ENCODE peak calls at places on chromosomes 3 and 15, in nine cellular contexts. One of them, this sample, is unnamed.

GRCh38 chr15:56832125-56832524 is 86.3 kb upstream of the TCF12 start:
- DNase-seq in stomach: peak
- DNase-seq in tibial nerve: no peak
- DNase-seq in SK-N-SH: no peak
- DNase-seq in sigmoid colon: peak
- DNase-seq in K562: no peak
- DNase-seq in ovary: peak
- DNase-seq in H1: no peak
- DNase-seq in A549: no peak
- DNase-seq in this sample: no peak

GRCh38 chr15:83108266-83109219 is 1.1 kb downstream of the TM6SF1 start:
- DNase-seq in K562: no peak
- DNase-seq in stomach: peak
- DNase-seq in tibial nerve: peak
- DNase-seq in ovary: no peak
- DNase-seq in sigmoid colon: peak
- DNase-seq in H1: no peak
- DNase-seq in A549: no peak
- DNase-seq in SK-N-SH: peak
- DNase-seq in this sample: no peak

GRCh38 chr3:124791142-124791541 is 60.9 kb downstream of the UMPS start:
- DNase-seq in stomach: no peak
- DNase-seq in tibial nerve: no peak
- DNase-seq in sigmoid colon: no peak
- DNase-seq in SK-N-SH: no peak
- DNase-seq in K562: no peak
- DNase-seq in ovary: no peak
- DNase-seq in A549: no peak
- DNase-seq in H1: no peak
- DNase-seq in this sample: no peak

GRCh38 chr3:122858373-122858772 is 63.5 kb downstream of the SLC49A4 start:
- DNase-seq in SK-N-SH: peak
- DNase-seq in sigmoid colon: no peak
- DNase-seq in H1: no peak
- DNase-seq in K562: no peak
- DNase-seq in stomach: no peak
- DNase-seq in ovary: no peak
- DNase-seq in tibial nerve: no peak
- DNase-seq in A549: no peak
- DNase-seq in this sample: no peak

GRCh38 chr3:113736548-113737089 is 9.4 kb downstream of the NAA50 start:
- DNase-seq in A549: peak
- DNase-seq in H1: no peak
- DNase-seq in stomach: no peak
- DNase-seq in K562: peak
- DNase-seq in tibial nerve: no peak
- DNase-seq in sigmoid colon: no peak
- DNase-seq in SK-N-SH: peak
- DNase-seq in ovary: no peak
- DNase-seq in this sample: no peak

GRCh38 chr15:83843511-83843910 is 189.6 kb downstream of the ADAMTSL3 start:
- DNase-seq in SK-N-SH: no peak
- DNase-seq in H1: no peak
- DNase-seq in tibial nerve: no peak
- DNase-seq in K562: no peak
- DNase-seq in A549: no peak
- DNase-seq in ovary: no peak
- DNase-seq in sigmoid colon: peak
- DNase-seq in stomach: no peak
- DNase-seq in this sample: no peak

GRCh38 chr3:52570076-52570475 is 33.7 kb downstream of the UQCC5 start:
- DNase-seq in sigmoid colon: no peak
- DNase-seq in tibial nerve: no peak
- DNase-seq in H1: no peak
- DNase-seq in stomach: no peak
- DNase-seq in A549: no peak
- DNase-seq in SK-N-SH: no peak
- DNase-seq in ovary: no peak
- DNase-seq in K562: no peak
- DNase-seq in this sample: no peak

GRCh38 chr3:167487556-167487955 is 13.7 kb upstream of the SERPINI2 start:
- DNase-seq in tibial nerve: no peak
- DNase-seq in SK-N-SH: no peak
- DNase-seq in sigmoid colon: no peak
- DNase-seq in K562: no peak
- DNase-seq in H1: no peak
- DNase-seq in A549: no peak
- DNase-seq in ovary: no peak
- DNase-seq in stomach: no peak
- DNase-seq in this sample: no peak

GRCh38 chr15:65388306-65389080 is 10.7 kb upstream of the IGDCC3 start:
- DNase-seq in ovary: no peak
- DNase-seq in A549: no peak
- DNase-seq in sigmoid colon: no peak
- DNase-seq in stomach: no peak
- DNase-seq in K562: no peak
- DNase-seq in H1: no peak
- DNase-seq in SK-N-SH: no peak
- DNase-seq in tibial nerve: no peak
- DNase-seq in this sample: no peak

GRCh38 chr15:35838422-35839150 is 292.6 kb upstream of the DPH6 start:
- DNase-seq in SK-N-SH: no peak
- DNase-seq in H1: no peak
- DNase-seq in A549: no peak
- DNase-seq in stomach: no peak
- DNase-seq in ovary: no peak
- DNase-seq in sigmoid colon: no peak
- DNase-seq in K562: no peak
- DNase-seq in tibial nerve: no peak
- DNase-seq in this sample: no peak

GRCh38 chr3:197951392-197951990 is 1.5 kb downstream of the RPL35A start:
- DNase-seq in sigmoid colon: no peak
- DNase-seq in SK-N-SH: no peak
- DNase-seq in K562: no peak
- DNase-seq in ovary: no peak
- DNase-seq in A549: no peak
- DNase-seq in tibial nerve: no peak
- DNase-seq in H1: no peak
- DNase-seq in stomach: no peak
- DNase-seq in this sample: no peak

GRCh38 chr15:65254237-65254820 is 32.4 kb downstream of the PARP16 start:
- DNase-seq in A549: no peak
- DNase-seq in stomach: no peak
- DNase-seq in H1: no peak
- DNase-seq in K562: no peak
- DNase-seq in tibial nerve: no peak
- DNase-seq in ovary: no peak
- DNase-seq in sigmoid colon: no peak
- DNase-seq in SK-N-SH: peak
- DNase-seq in this sample: no peak

GRCh38 chr3:157868168-157868567 is 238.1 kb downstream of the SHOX2 start:
- DNase-seq in A549: no peak
- DNase-seq in sigmoid colon: no peak
- DNase-seq in H1: no peak
- DNase-seq in ovary: no peak
- DNase-seq in stomach: no peak
- DNase-seq in tibial nerve: peak
- DNase-seq in SK-N-SH: no peak
- DNase-seq in K562: no peak
- DNase-seq in this sample: no peak

GRCh38 chr3:184766555-184767261 is 45.3 kb upstream of the VPS8 start:
- DNase-seq in stomach: no peak
- DNase-seq in ovary: no peak
- DNase-seq in A549: no peak
- DNase-seq in SK-N-SH: no peak
- DNase-seq in sigmoid colon: no peak
- DNase-seq in tibial nerve: no peak
- DNase-seq in H1: no peak
- DNase-seq in K562: peak
- DNase-seq in this sample: no peak

GRCh38 chr3:106560451-106560966 is 691.7 kb upstream of the CBLB start:
- DNase-seq in sigmoid colon: no peak
- DNase-seq in stomach: no peak
- DNase-seq in A549: peak
- DNase-seq in ovary: no peak
- DNase-seq in tibial nerve: no peak
- DNase-seq in K562: no peak
- DNase-seq in SK-N-SH: no peak
- DNase-seq in H1: no peak
- DNase-seq in this sample: no peak

GRCh38 chr3:42037318-42037945 is 53.7 kb upstream of the TRAK1 start:
- DNase-seq in H1: no peak
- DNase-seq in SK-N-SH: no peak
- DNase-seq in stomach: no peak
- DNase-seq in sigmoid colon: no peak
- DNase-seq in tibial nerve: no peak
- DNase-seq in K562: no peak
- DNase-seq in ovary: no peak
- DNase-seq in A549: no peak
- DNase-seq in this sample: no peak

GRCh38 chr15:58115692-58116091 is 22.5 kb upstream of the AQP9 start:
- DNase-seq in H1: no peak
- DNase-seq in tibial nerve: no peak
- DNase-seq in sigmoid colon: no peak
- DNase-seq in SK-N-SH: peak
- DNase-seq in stomach: no peak
- DNase-seq in ovary: no peak
- DNase-seq in A549: peak
- DNase-seq in K562: peak
- DNase-seq in this sample: no peak

GRCh38 chr3:119660474-119661150 is at the start of gene POPDC2:
- DNase-seq in tibial nerve: no peak
- DNase-seq in K562: no peak
- DNase-seq in H1: no peak
- DNase-seq in stomach: no peak
- DNase-seq in sigmoid colon: peak
- DNase-seq in ovary: no peak
- DNase-seq in A549: no peak
- DNase-seq in SK-N-SH: peak
- DNase-seq in this sample: no peak
- TF ChIP-seq EP300 in tibial nerve: no peak
- TF ChIP-seq EP300 in K562: no peak
- TF ChIP-seq EP300 in H1: no peak
- TF ChIP-seq EP300 in stomach: no peak
- TF ChIP-seq EP300 in sigmoid colon: peak
- TF ChIP-seq EP300 in ovary: no peak
- TF ChIP-seq EP300 in A549: no peak
- TF ChIP-seq EP300 in SK-N-SH: peak
- TF ChIP-seq EP300 in this sample: no peak

DNA sequence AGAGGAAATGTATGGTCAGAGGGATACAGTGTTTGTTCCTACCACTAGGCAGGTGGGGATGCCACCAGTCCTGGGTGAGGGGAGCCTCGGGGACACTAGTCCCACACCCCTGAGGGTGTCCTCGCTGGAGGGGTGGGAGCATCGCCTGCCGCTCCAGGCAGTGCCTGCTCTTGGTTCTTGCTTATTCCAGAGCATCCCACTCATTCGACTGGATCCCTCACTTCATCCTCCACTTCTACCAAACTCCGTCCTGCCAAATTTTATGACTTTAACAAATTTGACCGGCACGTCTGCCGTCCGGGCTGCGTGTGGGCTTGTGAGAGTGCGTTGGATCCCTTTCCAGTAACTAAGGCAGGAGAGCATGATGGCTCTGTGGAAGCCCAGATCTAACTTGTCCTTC is 34.8 kb downstream of the MGLL start:
- DNase-seq in H1: no peak
- DNase-seq in ovary: no peak
- DNase-seq in K562: no peak
- DNase-seq in sigmoid colon: peak
- DNase-seq in SK-N-SH: no peak
- DNase-seq in A549: no peak
- DNase-seq in tibial nerve: no peak
- DNase-seq in stomach: no peak
- DNase-seq in this sample: no peak
- H3K27ac ChIP-seq in H1: no peak
- H3K27ac ChIP-seq in ovary: no peak
- H3K27ac ChIP-seq in K562: no peak
- H3K27ac ChIP-seq in sigmoid colon: peak
- H3K27ac ChIP-seq in SK-N-SH: no peak
- H3K27ac ChIP-seq in A549: no peak
- H3K27ac ChIP-seq in tibial nerve: peak
- H3K27ac ChIP-seq in stomach: peak
- H3K27ac ChIP-seq in this sample: peak

GRCh38 chr15:31300981-31301686 is 25.5 kb upstream of the KLF13 start:
- DNase-seq in ovary: no peak
- DNase-seq in sigmoid colon: peak
- DNase-seq in K562: no peak
- DNase-seq in tibial nerve: no peak
- DNase-seq in A549: no peak
- DNase-seq in SK-N-SH: peak
- DNase-seq in stomach: no peak
- DNase-seq in H1: peak
- DNase-seq in this sample: peak
- TF ChIP-seq EP300 in ovary: no peak
- TF ChIP-seq EP300 in sigmoid colon: no peak
- TF ChIP-seq EP300 in K562: no peak
- TF ChIP-seq EP300 in tibial nerve: no peak
- TF ChIP-seq EP300 in A549: no peak
- TF ChIP-seq EP300 in SK-N-SH: peak
- TF ChIP-seq EP300 in stomach: no peak
- TF ChIP-seq EP300 in H1: no peak
- TF ChIP-seq EP300 in this sample: no peak

DNA sequence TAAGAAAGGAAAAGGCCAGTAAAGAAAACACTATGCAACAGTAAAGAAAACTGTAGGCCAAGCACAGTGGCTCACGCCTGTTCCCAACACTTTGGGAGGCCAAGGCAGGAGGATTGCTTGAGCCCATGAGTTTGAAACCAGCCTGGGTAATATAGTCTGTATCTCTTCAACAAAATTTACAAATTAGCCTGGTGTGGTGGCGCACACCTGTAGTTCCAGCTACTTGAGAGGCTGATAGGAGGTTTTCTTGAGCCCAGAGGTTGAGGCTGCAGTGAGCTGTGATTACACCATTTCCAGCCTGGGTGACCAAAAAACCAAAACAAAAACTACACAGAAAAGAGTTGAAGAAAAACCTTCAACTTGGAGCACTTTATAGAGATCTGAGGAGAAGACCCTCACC is 31.8 kb downstream of the DAG1 start:
- DNase-seq in ovary: no peak
- DNase-seq in A549: no peak
- DNase-seq in K562: no peak
- DNase-seq in tibial nerve: no peak
- DNase-seq in SK-N-SH: no peak
- DNase-seq in stomach: no peak
- DNase-seq in H1: no peak
- DNase-seq in sigmoid colon: no peak
- DNase-seq in this sample: no peak
- H3K27ac ChIP-seq in ovary: no peak
- H3K27ac ChIP-seq in A549: peak
- H3K27ac ChIP-seq in K562: no peak
- H3K27ac ChIP-seq in tibial nerve: peak
- H3K27ac ChIP-seq in SK-N-SH: peak
- H3K27ac ChIP-seq in stomach: peak
- H3K27ac ChIP-seq in H1: no peak
- H3K27ac ChIP-seq in sigmoid colon: peak
- H3K27ac ChIP-seq in this sample: peak

This sample was measured in esophagus muscularis mucosa.